ENCODE peak calls at places on chromosomes 6 and 20, in five cellular contexts. V is lung microvascular endothelial cell; S is stimulated activated CD8-positive, alpha-beta memory T cell treated with anti-CD3 and anti-CD28 coated beads, Interleukin-15, amount 100 ng/mL, for 24 hours; G is EH; E is activated CD4-positive, alpha-beta T cell treated with anti-CD3 and anti-CD28 coated beads, Interleukin-2, amount 10 ng/mL, durations not matched to agents 7 days and 5 days. D is an unnamed sample.

GRCh38 chr20:59055302-59055701 is 12.7 kb upstream of the PRELID3B start:
- DNase-seq in E (no peak), G (peak), S (no peak), V (peak), D (no peak)

GRCh38 chr6:48140221-48140620 is 29.2 kb upstream of the PTCHD4 start:
- DNase-seq in V (no peak), E (no peak), S (no peak), G (no peak), D (no peak)

GRCh38 chr6:160253714-160254113 is 4.9 kb downstream of the SLC22A2 start:
- DNase-seq in V (no peak), E (no peak), S (no peak), G (no peak), D (no peak)

GRCh38 chr6:41759905-41760579 is 12.8 kb upstream of the PGC start:
- DNase-seq in E (no peak), G (no peak), S (no peak), V (no peak), D (no peak)

GRCh38 chr6:30885999-30886896 is 1.9 kb downstream of the DDR1 start:
- DNase-seq in E (no peak), S (no peak), G (peak), V (peak), D (peak)

GRCh38 chr20:2656471-2657117 is 4.2 kb downstream of the NOP56 start:
- DNase-seq in E (no peak), S (no peak), G (no peak), V (no peak), D (no peak)

GRCh38 chr6:151765444-151765886 is 42.0 kb upstream of the ESR1 start:
- DNase-seq in G (peak), S (no peak), E (peak), V (peak), D (peak)

GRCh38 chr20:23225407-23226060 is 125.1 kb upstream of the NXT1 start:
- DNase-seq in E (no peak), G (peak), S (no peak), V (peak), D (peak)

GRCh38 chr6:151651639-151652038 is 155.8 kb upstream of the ESR1 start:
- DNase-seq in V (no peak), E (no peak), G (no peak), S (no peak), D (no peak)

GRCh38 chr6:24228681-24229255 is 102.8 kb downstream of the NRSN1 start:
- DNase-seq in S (no peak), V (no peak), G (peak), E (no peak), D (peak)

GRCh38 chr20:20360464-20360863 is 7.4 kb upstream of the INSM1 start:
- DNase-seq in E (peak), S (no peak), V (peak), G (peak), D (peak)

GRCh38 chr6:13268914-13269532 is 59.3 kb downstream of the TBC1D7 start:
- DNase-seq in E (no peak), V (peak), G (peak), S (no peak), D (peak)

GRCh38 chr20:24697411-24697810 is 228.0 kb downstream of the SYNDIG1 start:
- DNase-seq in S (no peak), E (no peak), G (no peak), V (no peak), D (no peak)

GRCh38 chr6:36739947-36740817 is 42.6 kb downstream of the RAB44 start:
- DNase-seq in G (peak), V (peak), S (no peak), E (no peak), D (peak)

GRCh38 chr20:24034820-24035219 is 46.2 kb upstream of the GGTLC1 start:
- DNase-seq in G (no peak), S (no peak), V (peak), E (no peak), D (no peak)

GRCh38 chr6:4280721-4281120 is 145.3 kb upstream of the ECI2 start:
- DNase-seq in S (no peak), G (peak), V (peak), E (no peak), D (peak)

GRCh38 chr6:40965046-40965445 is 74.0 kb downstream of the UNC5CL start:
- DNase-seq in E (no peak), S (no peak), G (peak), V (no peak), D (no peak)

GRCh38 chr6:122753688-122754056 is 25.8 kb upstream of the FABP7 start:
- DNase-seq in G (peak), E (no peak), S (no peak), V (no peak), D (no peak)

D was measured in mesenchymal stem cell.